ENCODE peak calls at places on chromosomes 12 and 14, in nine cellular contexts. C is tibial artery, G is psoas muscle, E is thoracic aorta, O is heart right ventricle, S is A549, B is vagina, T is right lobe of liver, N is colonic mucosa. R is an unnamed sample. For H3K4me1, the result is how much of the 10 kb centered on the place peaks cover.

GRCh38 chr14:71709076-71709475 is 223.2 kb upstream of the RGS6 start:
- DNase-seq in B (no peak), G (no peak), T (no peak), O (no peak), C (no peak), N (no peak), S (no peak), E (no peak), R (no peak)

GRCh38 chr12:29517265-29517664 is 19.8 kb upstream of the OVCH1 start:
- DNase-seq in C (no peak), G (no peak), O (no peak), B (no peak), E (no peak), T (no peak), N (no peak), S (peak), R (no peak)

GRCh38 chr14:52878469-52878868 is 72.4 kb downstream of the FERMT2 start:
- DNase-seq in N (no peak), S (no peak), T (no peak), E (no peak), C (no peak), B (no peak), O (no peak), G (no peak), R (no peak)

GRCh38 chr12:1176191-1176590 is 185.2 kb downstream of the ERC1 start:
- DNase-seq in E (no peak), O (no peak), S (no peak), B (no peak), N (no peak), T (no peak), G (no peak), C (no peak), R (no peak)

GRCh38 chr12:123435636-123436016 is 858 bp downstream of the RILPL2 start:
- DNase-seq in C (no peak), T (no peak), G (no peak), N (no peak), S (no peak), E (no peak), B (no peak), O (no peak), R (no peak)

GRCh38 chr14:102255401-102256190 is 49.4 kb downstream of the MOK start:
- DNase-seq in N (no peak), G (no peak), C (no peak), T (no peak), O (no peak), B (no peak), E (no peak), S (peak), R (no peak)

GRCh38 chr14:69464829-69465228 is 19.7 kb upstream of the PLEKHD1 start:
- DNase-seq in S (no peak), B (no peak), G (no peak), E (no peak), O (no peak), T (no peak), C (no peak), N (no peak), R (no peak)

GRCh38 chr14:77037886-77038511 is 9.5 kb upstream of the IRF2BPL start:
- DNase-seq in E (no peak), T (no peak), C (peak), S (no peak), B (no peak), O (no peak), G (no peak), N (no peak), R (no peak)

GRCh38 chr12:126051611-126052107 is 986.4 kb downstream of the AACS start:
- DNase-seq in T (no peak), B (no peak), N (no peak), O (no peak), E (no peak), G (no peak), S (peak), C (no peak), R (no peak)

GRCh38 chr12:57864811-57865751 is 18.6 kb upstream of the CTDSP2 start:
- DNase-seq in O (peak), N (peak), T (peak), B (no peak), E (peak), G (peak), C (peak), S (peak), R (peak)

GRCh38 chr14:103908580-103908979 is 19.7 kb upstream of the TDRD9 start:
- DNase-seq in O (no peak), N (no peak), G (no peak), S (no peak), E (no peak), B (no peak), T (no peak), C (no peak), R (no peak)

GRCh38 chr14:67566908-67567307 is 33.2 kb downstream of the PIGH start:
- DNase-seq in N (no peak), S (no peak), B (no peak), E (no peak), O (no peak), T (no peak), G (peak), C (no peak), R (peak)

GRCh38 chr12:67721216-67721615 is 72.7 kb downstream of the DYRK2 start:
- DNase-seq in O (peak), T (no peak), G (no peak), B (no peak), N (peak), E (no peak), S (no peak), C (no peak), R (no peak)

GRCh38 chr14:24508155-24508554 is at the start of gene CMA1:
- DNase-seq in E (no peak), C (no peak), O (no peak), S (no peak), G (no peak), N (no peak), T (no peak), B (no peak), R (no peak)
- H3K4me3 ChIP-seq in E (no peak), C (no peak), O (no peak), S (no peak), G (no peak), N (no peak), T (no peak), B (no peak), R (no peak)

DNA sequence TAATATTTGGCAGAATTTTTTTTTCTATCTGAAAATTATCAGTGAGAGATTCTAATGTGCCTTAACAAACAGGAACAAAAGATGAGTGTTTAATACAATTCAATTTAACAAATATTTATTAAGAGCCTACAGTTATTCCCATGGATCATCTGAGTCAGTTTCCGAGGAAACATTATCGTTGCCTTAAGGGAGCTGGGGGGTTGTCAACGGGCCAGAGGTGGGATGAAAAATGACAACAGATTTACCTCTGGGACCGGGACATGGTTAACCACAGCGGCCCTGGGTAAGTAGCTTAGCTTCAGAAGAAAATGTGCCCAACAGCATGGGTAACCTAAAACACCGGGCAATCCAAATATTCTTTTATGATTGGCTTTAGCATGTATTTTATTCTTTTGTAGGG is 113.6 kb downstream of the DAD1 start:
- DNase-seq in B (no peak), O (no peak), S (no peak), N (no peak), G (no peak), E (no peak), C (no peak), T (no peak), R (no peak)
- H3K4me1 ChIP-seq in B (half or more), O (half or more), S (under half), N (under half), G (under half), E (under half), C (under half), T (under half), R (under half)

GRCh38 chr12:6646276-6647082 is 753 bp downstream of the ACRBP start:
- DNase-seq in N (no peak), E (no peak), T (no peak), S (no peak), B (no peak), O (no peak), G (no peak), C (no peak), R (no peak)
- H3K4me3 ChIP-seq in N (peak), E (peak), T (peak), S (no peak), B (peak), O (peak), G (peak), C (peak), R (no peak)

GRCh38 chr12:7869137-7869536 is 3.6 kb downstream of the SLC2A14 start:
- DNase-seq in N (no peak), C (no peak), O (no peak), T (no peak), G (no peak), S (no peak), B (no peak), E (no peak), R (no peak)
- H3K4me1 ChIP-seq in N (under half), C (under half), O (under half), T (under half), G (under half), S (under half), B (under half), E (under half), R (under half)

GRCh38 chr14:105064721-105065143 is 498 bp downstream of the GPR132 start:
- DNase-seq in T (peak), N (no peak), E (no peak), S (no peak), G (no peak), O (peak), C (no peak), B (no peak), R (no peak)
- H3K4me3 ChIP-seq in T (no peak), N (peak), E (peak), S (no peak), G (peak), O (peak), C (peak), B (no peak), R (no peak)

GRCh38 chr14:96508900-96509299 is 6.7 kb downstream of the PAPOLA start:
- DNase-seq in T (no peak), N (no peak), E (no peak), G (no peak), O (no peak), C (no peak), S (peak), B (no peak), R (no peak)

GRCh38 chr14:96509457-96510090 is 7.4 kb downstream of the PAPOLA start:
- DNase-seq in C (no peak), S (no peak), T (no peak), B (no peak), N (no peak), E (no peak), G (no peak), O (no peak), R (no peak)

GRCh38 chr14:96511146-96511545 is 9.0 kb downstream of the PAPOLA start:
- DNase-seq in N (no peak), T (no peak), G (no peak), E (no peak), S (no peak), B (no peak), C (no peak), O (no peak), R (no peak)

GRCh38 chr14:96511667-96512066 is 9.5 kb downstream of the PAPOLA start:
- DNase-seq in B (no peak), T (no peak), E (no peak), G (no peak), S (no peak), C (no peak), N (no peak), O (no peak), R (no peak)

GRCh38 chr14:96507723-96508122 is 5.5 kb downstream of the PAPOLA start:
- DNase-seq in C (no peak), B (no peak), O (no peak), S (no peak), E (no peak), G (no peak), N (no peak), T (no peak), R (no peak)
- H3K4me1 ChIP-seq in C (under half), B (half or more), O (half or more), S (half or more), E (under half), G (half or more), N (under half), T (under half), R (under half)

GRCh38 chr12:53328043-53328435 is 6.6 kb upstream of the AAAS start:
- DNase-seq in G (no peak), O (no peak), E (no peak), S (no peak), B (no peak), N (no peak), T (no peak), C (no peak), R (no peak)
- H3K4me3 ChIP-seq in G (no peak), O (no peak), E (no peak), S (no peak), B (no peak), N (no peak), T (no peak), C (no peak), R (no peak)

GRCh38 chr14:105015242-105015641 is 5.6 kb downstream of the CDCA4 start:
- DNase-seq in B (no peak), S (no peak), G (no peak), T (no peak), E (no peak), O (no peak), C (no peak), N (no peak), R (peak)
- H3K4me1 ChIP-seq in B (half or more), S (half or more), G (under half), T (under half), E (under half), O (half or more), C (under half), N (under half), R (under half)

GRCh38 chr14:37198273-37198598 is 499 bp downstream of the MIPOL1 start:
- DNase-seq in T (no peak), G (no peak), B (no peak), E (no peak), C (no peak), O (no peak), S (no peak), N (no peak), R (no peak)
- H3K4me3 ChIP-seq in T (peak), G (peak), B (peak), E (peak), C (peak), O (peak), S (peak), N (peak), R (no peak)

GRCh38 chr14:21043387-21044105 is 1.4 kb downstream of the RNASE7 start:
- DNase-seq in E (no peak), T (no peak), G (no peak), N (no peak), O (no peak), S (no peak), C (no peak), B (no peak), R (no peak)
- H3K4me1 ChIP-seq in E (under half), T (half or more), G (half or more), N (under half), O (under half), S (under half), C (under half), B (under half), R (under half)

R was measured in HAP-1.